ENCODE peak calls at places on chromosomes 3 and 15, in seven cellular contexts. P is Peyer's patch, S is spleen, N is ovary, F is gastrocnemius medialis, X is body of pancreas, D is adrenal gland. G is an unnamed sample.

GRCh38 chr15:58521293-58521991 is 89.7 kb downstream of the LIPC start:
- DNase-seq in S (peak; percentile 89), D (no peak), F (peak; percentile 29), N (no peak), X (peak; percentile 76), P (no peak), G (peak; percentile 74)

GRCh38 chr3:178777718-178778411 is 241.6 kb downstream of the KCNMB2 start:
- DNase-seq in D (no peak), F (no peak), X (no peak), N (no peak), S (no peak), P (no peak), G (no peak)

GRCh38 chr3:50146316-50146901 is 8.7 kb upstream of the SEMA3F start:
- DNase-seq in D (no peak), S (no peak), F (no peak), N (no peak), X (no peak), P (no peak), G (no peak)

GRCh38 chr3:27467545-27467944 is 16.6 kb downstream of the SLC4A7 start:
- DNase-seq in D (no peak), F (no peak), X (no peak), P (no peak), S (no peak), N (no peak), G (no peak)

GRCh38 chr15:80367661-80368060 is 36.5 kb upstream of the ARNT2 start:
- DNase-seq in N (no peak), S (no peak), D (no peak), F (no peak), P (no peak), X (no peak), G (no peak)

GRCh38 chr15:63392355-63393009 is 10.8 kb upstream of the CA12 start:
- DNase-seq in S (no peak), P (no peak), N (no peak), F (no peak), D (no peak), X (peak; percentile 24), G (no peak)

GRCh38 chr3:188760408-188760807 is 411.4 kb upstream of the TPRG1 start:
- DNase-seq in P (no peak), X (no peak), D (no peak), S (no peak), N (no peak), F (no peak), G (no peak)

GRCh38 chr3:29381595-29381994 is 100.7 kb downstream of the RBMS3 start:
- DNase-seq in P (no peak), D (no peak), X (no peak), S (no peak), F (no peak), N (no peak), G (no peak)

GRCh38 chr3:1552831-1553230 is 460.0 kb downstream of the CNTN6 start:
- DNase-seq in X (no peak), P (no peak), F (no peak), D (no peak), S (no peak), N (no peak), G (no peak)

GRCh38 chr15:29819979-29820801 is 2.1 kb downstream of the TJP1 start:
- DNase-seq in P (no peak), X (no peak), S (no peak), F (no peak), N (no peak), D (no peak), G (no peak)

GRCh38 chr3:107881517-107881916 is 209.3 kb downstream of the CD47 start:
- DNase-seq in N (no peak), S (no peak), X (no peak), F (no peak), D (no peak), P (no peak), G (no peak)

GRCh38 chr15:90230071-90230494 is 3.7 kb downstream of the CIB1 start:
- DNase-seq in F (peak; percentile 74), D (peak; percentile 82), S (no peak), P (no peak), X (peak; percentile 94), N (no peak), G (no peak)

GRCh38 chr15:90232196-90232595 is 1.5 kb downstream of the CIB1 start:
- DNase-seq in N (no peak), F (no peak), S (peak; percentile 84), D (no peak), X (peak; percentile 20), P (peak; percentile 63), G (no peak)

GRCh38 chr15:90232941-90233700 is 620 bp downstream of the CIB1 start:
- DNase-seq in F (peak; percentile 60), X (peak; percentile 91), D (peak; percentile 69), N (no peak), S (peak; percentile 93), P (peak; percentile 59), G (peak; percentile 92)

GRCh38 chr15:90230610-90231009 is 3.1 kb downstream of the CIB1 start:
- DNase-seq in N (no peak), S (peak; percentile 83), P (no peak), D (no peak), F (no peak), X (no peak), G (no peak)

GRCh38 chr15:90231028-90232017 is 2.4 kb downstream of the CIB1 start:
- DNase-seq in D (no peak), X (peak; percentile 68), N (no peak), F (no peak), P (peak; percentile 79), S (peak; percentile 91), G (no peak)
- TF ChIP-seq POLR2A in D (peak; percentile 57), X (no peak), N (no peak), F (no peak), P (peak; percentile 17), S (peak; percentile 14), G (no peak)

GRCh38 chr3:149383703-149384102 is 6.3 kb upstream of the TM4SF1 start:
- DNase-seq in P (no peak), S (no peak), X (no peak), F (no peak), N (no peak), D (no peak), G (no peak)

GRCh38 chr3:149382518-149382917 is 5.1 kb upstream of the TM4SF1 start:
- DNase-seq in D (no peak), P (no peak), F (no peak), N (no peak), X (no peak), S (no peak), G (no peak)

GRCh38 chr3:149384167-149384566 is 6.7 kb upstream of the TM4SF1 start:
- DNase-seq in F (no peak), P (no peak), X (no peak), N (no peak), S (no peak), D (no peak), G (no peak)

GRCh38 chr3:149381173-149382090 is 4.0 kb upstream of the TM4SF1 start:
- DNase-seq in X (no peak), S (no peak), N (no peak), P (no peak), D (no peak), F (no peak), G (no peak)

DNA sequence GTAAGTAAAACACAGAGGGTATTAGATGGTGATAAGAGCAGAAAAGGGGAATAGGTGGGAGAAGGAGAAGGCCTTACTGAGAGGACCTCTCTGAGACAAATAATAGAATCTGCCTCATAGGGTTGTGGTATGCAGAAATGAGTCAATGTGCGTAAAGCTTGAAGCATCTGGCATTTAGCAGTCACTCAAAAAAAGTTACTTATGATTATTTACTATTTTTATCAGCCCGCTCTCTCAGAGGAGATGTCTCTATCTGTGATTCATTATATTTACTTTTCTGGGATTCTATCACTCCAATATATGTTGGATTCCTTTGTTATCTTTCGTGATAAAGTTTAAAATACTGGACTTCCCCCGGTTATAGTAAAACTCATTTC is 4.6 kb upstream of the TM4SF1 start:
- DNase-seq in F (no peak), S (no peak), X (no peak), D (no peak), P (no peak), N (no peak), G (no peak)
- TF ChIP-seq POLR2A in F (no peak), S (no peak), X (no peak), D (no peak), P (no peak), N (no peak), G (no peak)

GRCh38 chr3:128480717-128481437 is 12.1 kb downstream of the GATA2 start:
- DNase-seq in D (no peak), S (peak; percentile 79), P (no peak), N (no peak), X (no peak), F (no peak), G (no peak)
- TF ChIP-seq POLR2A in D (no peak), S (no peak), P (no peak), N (no peak), X (no peak), F (no peak), G (no peak)

GRCh38 chr3:184240384-184241140 is 8.2 kb downstream of the ALG3 start:
- DNase-seq in X (no peak), S (peak; percentile 54), N (no peak), D (no peak), F (no peak), P (no peak), G (no peak)

GRCh38 chr3:184241141-184241446 is 7.7 kb downstream of the ALG3 start:
- DNase-seq in P (no peak), D (no peak), F (no peak), N (no peak), X (no peak), S (peak; percentile 73), G (no peak)

GRCh38 chr3:184239710-184240109 is 9.1 kb downstream of the ALG3 start:
- DNase-seq in F (no peak), P (no peak), D (no peak), S (no peak), X (no peak), N (no peak), G (no peak)

GRCh38 chr3:184242297-184242685 is 6.5 kb downstream of the ALG3 start:
- DNase-seq in P (no peak), X (no peak), N (no peak), D (no peak), S (peak; percentile 45), F (no peak), G (no peak)

DNA sequence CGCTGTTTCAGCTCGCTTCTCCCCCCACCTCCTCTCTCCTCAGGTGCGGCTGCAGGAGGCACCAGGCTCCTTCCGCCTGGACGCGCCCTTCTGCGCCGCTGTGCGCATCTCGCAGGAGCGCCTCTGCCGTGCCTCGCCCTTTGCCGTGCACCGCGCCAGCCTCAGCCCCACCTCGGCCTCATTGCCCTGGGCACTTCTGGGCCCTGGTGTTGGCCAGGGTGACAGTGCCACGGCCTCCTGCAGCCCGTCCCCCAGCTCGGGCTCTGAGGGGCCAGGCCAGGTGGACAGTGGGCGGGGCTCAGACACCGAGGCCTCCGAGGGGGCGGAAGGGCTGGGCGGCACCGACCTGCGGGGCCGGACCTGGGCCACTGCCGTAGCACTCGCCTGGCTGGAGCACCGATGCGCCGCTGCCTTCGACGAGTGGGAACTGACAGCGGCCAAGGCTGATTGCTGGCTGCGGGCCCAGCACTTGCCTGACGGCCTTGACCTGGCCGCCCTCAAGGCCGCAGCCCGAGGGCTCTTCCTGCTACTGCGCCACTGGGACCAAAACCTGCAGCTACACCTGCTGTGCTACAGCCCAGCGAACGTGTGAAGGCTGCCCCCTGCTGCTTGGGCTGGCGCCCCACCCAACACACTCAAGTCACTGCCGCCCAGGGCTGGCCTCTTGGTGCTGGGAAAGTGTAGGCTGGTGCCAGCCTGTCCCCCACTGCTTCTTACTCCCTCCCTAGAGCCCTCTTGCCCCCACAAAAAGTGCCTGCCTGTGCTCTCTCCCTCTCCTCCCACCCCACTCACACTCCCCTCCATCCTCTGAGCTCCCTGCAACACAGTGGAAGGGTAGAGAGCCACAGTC is 7.1 kb downstream of the ALG3 start:
- DNase-seq in P (no peak), N (peak; percentile 73), S (peak; percentile 80), X (peak; percentile 91), F (peak; percentile 34), D (peak; percentile 75), G (no peak)
- TF ChIP-seq POLR2A in P (no peak), N (no peak), S (no peak), X (no peak), F (no peak), D (no peak), G (no peak)

G was measured in lower leg skin.